ENCODE peak calls at places on chromosomes 1 and 21, in nine cellular contexts. K is Caco-2, J is stomach, B is A549, D is heart left ventricle, O is ovary, S is K562, N is esophagus squamous epithelium, C is HCT116. V is an unnamed sample. For H3K4me1, the result is how much of the 10 kb centered on the place peaks cover.

GRCh38 chr1:240173836-240174235 is 82.2 kb downstream of the FMN2 start:
- DNase-seq in D (no peak), J (no peak), C (no peak), K (no peak), S (no peak), O (no peak), B (no peak), N (no peak), V (no peak)

GRCh38 chr1:53878492-53879105 is 11.0 kb downstream of the YIPF1 start:
- DNase-seq in J (no peak), N (no peak), S (peak), C (peak), K (no peak), O (no peak), D (no peak), B (peak), V (no peak)

GRCh38 chr1:203028067-203028783 is 1.9 kb downstream of the PPFIA4 start:
- DNase-seq in N (no peak), S (peak), B (no peak), O (no peak), C (no peak), D (no peak), J (no peak), K (no peak), V (no peak)

GRCh38 chr1:27436204-27437159 is 44.1 kb downstream of the GPR3 start:
- DNase-seq in O (no peak), J (no peak), S (peak), B (peak), K (no peak), C (peak), D (peak), N (no peak), V (peak)

GRCh38 chr1:153888518-153888917 is 34.3 kb downstream of the GATAD2B start:
- DNase-seq in J (no peak), N (no peak), O (no peak), C (no peak), K (no peak), S (no peak), D (no peak), B (no peak), V (no peak)

GRCh38 chr1:39102537-39103320 is 76.6 kb downstream of the NDUFS5 start:
- DNase-seq in N (no peak), D (peak), C (peak), J (no peak), K (peak), S (peak), B (peak), O (peak), V (no peak)

GRCh38 chr1:75550559-75550958 is 60.4 kb downstream of the SLC44A5 start:
- DNase-seq in N (no peak), B (no peak), C (no peak), K (no peak), S (no peak), D (no peak), J (no peak), O (no peak), V (no peak)

GRCh38 chr1:7407980-7408770 is 362.9 kb upstream of the VAMP3 start:
- DNase-seq in J (peak), S (no peak), D (no peak), K (no peak), O (peak), B (no peak), C (no peak), N (no peak), V (no peak)

GRCh38 chr1:56301791-56302190 is 277.6 kb downstream of the PLPP3 start:
- DNase-seq in N (no peak), K (no peak), D (no peak), S (no peak), O (no peak), J (no peak), B (peak), C (no peak), V (no peak)

GRCh38 chr1:23645338-23645737 is 46.3 kb upstream of the RPL11 start:
- DNase-seq in D (no peak), C (no peak), S (no peak), J (no peak), N (no peak), B (no peak), K (no peak), O (no peak), V (no peak)

GRCh38 chr1:177209357-177209756 is 38.6 kb downstream of the BRINP2 start:
- DNase-seq in D (peak), B (peak), N (peak), K (no peak), O (peak), J (peak), C (no peak), S (no peak), V (peak)

GRCh38 chr1:177289532-177289931 is 118.8 kb downstream of the BRINP2 start:
- DNase-seq in K (no peak), S (no peak), B (no peak), C (no peak), J (no peak), D (no peak), N (no peak), O (no peak), V (no peak)

GRCh38 chr1:31987231-31987630 is 26.4 kb upstream of the KHDRBS1 start:
- DNase-seq in J (no peak), B (no peak), K (no peak), S (no peak), D (no peak), O (no peak), C (no peak), N (no peak), V (no peak)

GRCh38 chr21:35390013-35390776 is 341.1 kb upstream of the RUNX1 start:
- DNase-seq in K (no peak), D (no peak), J (peak), O (no peak), S (no peak), N (no peak), B (no peak), C (no peak), V (no peak)

GRCh38 chr1:173307845-173308244 is 100.7 kb upstream of the TNFSF4 start:
- DNase-seq in C (no peak), J (no peak), S (no peak), O (no peak), D (no peak), B (no peak), K (no peak), N (no peak), V (no peak)

GRCh38 chr21:34186119-34186719 is 112.8 kb downstream of the MRPS6 start:
- DNase-seq in B (no peak), C (no peak), S (peak), N (no peak), K (no peak), J (peak), D (no peak), O (no peak), V (peak)

GRCh38 chr1:167276969-167277368 is 56.3 kb downstream of the POU2F1 start:
- DNase-seq in D (no peak), C (no peak), S (no peak), O (no peak), J (no peak), B (no peak), N (no peak), K (no peak), V (no peak)

GRCh38 chr1:29240400-29240837 is 4.1 kb downstream of the PTPRU start:
- DNase-seq in S (no peak), B (no peak), D (no peak), C (no peak), O (no peak), K (no peak), N (no peak), J (no peak), V (no peak)

GRCh38 chr21:43864313-43864805 is 664 bp upstream of the AGPAT3 start:
- DNase-seq in N (no peak), C (peak), D (peak), B (peak), O (peak), S (peak), J (peak), K (peak), V (no peak)

GRCh38 chr1:222455188-222455879 is 92.6 kb downstream of the HHIPL2 start:
- DNase-seq in J (peak), S (peak), C (peak), K (peak), D (peak), B (peak), N (peak), O (peak), V (peak)
- H3K4me3 ChIP-seq in J (no peak), S (no peak), C (no peak), K (no peak), D (peak), B (no peak), N (no peak), O (no peak), V (no peak)

GRCh38 chr1:183043254-183043653 is 20.0 kb downstream of the LAMC1 start:
- DNase-seq in D (no peak), N (no peak), S (no peak), J (no peak), O (no peak), B (no peak), K (no peak), C (no peak), V (no peak)
- H3K4me1 ChIP-seq in D (under half), N (under half), S (under half), J (half or more), O (under half), B (half or more), K (half or more), C (under half), V (half or more)

GRCh38 chr1:117671781-117672501 is 66.1 kb downstream of the TENT5C start:
- DNase-seq in D (peak), J (peak), K (no peak), S (peak), B (peak), N (no peak), C (no peak), O (peak), V (peak)
- TF ChIP-seq CTCF in D (peak), J (peak), K (no peak), S (peak), B (no peak), N (no peak), C (no peak), O (no peak), V (peak)

GRCh38 chr1:208604295-208604694 is 360.1 kb upstream of the PLXNA2 start:
- DNase-seq in N (no peak), B (no peak), C (no peak), S (no peak), D (no peak), O (no peak), K (no peak), J (no peak), V (no peak)
- H3K4me3 ChIP-seq in N (no peak), B (no peak), C (no peak), S (no peak), D (no peak), O (no peak), K (no peak), J (no peak), V (no peak)

V was measured in heart right ventricle.